ENCODE peak calls at places on chromosomes 6 and 20, in six cellular contexts. One of them, this sample, is unnamed.

GRCh38 chr6:30847421-30847970 is 36.8 kb upstream of the DDR1 start:
- DNase-seq in HTR-8/SVneo: no peak
- DNase-seq in NCI-H345: no peak
- DNase-seq in fibroblast of gingiva: no peak
- DNase-seq in activated CD8-positive, alpha-beta memory T cell treated with anti-CD3 and anti-CD28 coated beads, Interleukin-2, amount 10 ng/mL, durations not matched to agents 7 days and 5 days: no peak
- DNase-seq in MM.1S: no peak
- DNase-seq in this sample: no peak

GRCh38 chr20:41509801-41510200 is 108.4 kb downstream of the CHD6 start:
- DNase-seq in NCI-H345: no peak
- DNase-seq in activated CD8-positive, alpha-beta memory T cell treated with anti-CD3 and anti-CD28 coated beads, Interleukin-2, amount 10 ng/mL, durations not matched to agents 7 days and 5 days: no peak
- DNase-seq in HTR-8/SVneo: no peak
- DNase-seq in MM.1S: no peak
- DNase-seq in fibroblast of gingiva: peak
- DNase-seq in this sample: no peak

GRCh38 chr6:126542052-126542451 is 202.1 kb downstream of the CENPW start:
- DNase-seq in HTR-8/SVneo: no peak
- DNase-seq in NCI-H345: no peak
- DNase-seq in fibroblast of gingiva: no peak
- DNase-seq in MM.1S: no peak
- DNase-seq in activated CD8-positive, alpha-beta memory T cell treated with anti-CD3 and anti-CD28 coated beads, Interleukin-2, amount 10 ng/mL, durations not matched to agents 7 days and 5 days: no peak
- DNase-seq in this sample: no peak

GRCh38 chr6:107540465-107540857 is 50.5 kb downstream of the SOBP start:
- DNase-seq in HTR-8/SVneo: no peak
- DNase-seq in fibroblast of gingiva: no peak
- DNase-seq in NCI-H345: no peak
- DNase-seq in MM.1S: no peak
- DNase-seq in activated CD8-positive, alpha-beta memory T cell treated with anti-CD3 and anti-CD28 coated beads, Interleukin-2, amount 10 ng/mL, durations not matched to agents 7 days and 5 days: no peak
- DNase-seq in this sample: peak

GRCh38 chr6:115667478-115667996 is 393.2 kb downstream of the FRK start:
- DNase-seq in activated CD8-positive, alpha-beta memory T cell treated with anti-CD3 and anti-CD28 coated beads, Interleukin-2, amount 10 ng/mL, durations not matched to agents 7 days and 5 days: no peak
- DNase-seq in MM.1S: no peak
- DNase-seq in HTR-8/SVneo: no peak
- DNase-seq in NCI-H345: no peak
- DNase-seq in fibroblast of gingiva: no peak
- DNase-seq in this sample: peak

GRCh38 chr6:146289816-146290588 is 253.6 kb upstream of the RAB32 start:
- DNase-seq in fibroblast of gingiva: peak
- DNase-seq in NCI-H345: no peak
- DNase-seq in activated CD8-positive, alpha-beta memory T cell treated with anti-CD3 and anti-CD28 coated beads, Interleukin-2, amount 10 ng/mL, durations not matched to agents 7 days and 5 days: no peak
- DNase-seq in MM.1S: no peak
- DNase-seq in HTR-8/SVneo: peak
- DNase-seq in this sample: no peak

GRCh38 chr6:118660218-118660569 is 8.8 kb upstream of the CEP85L start:
- DNase-seq in MM.1S: peak
- DNase-seq in activated CD8-positive, alpha-beta memory T cell treated with anti-CD3 and anti-CD28 coated beads, Interleukin-2, amount 10 ng/mL, durations not matched to agents 7 days and 5 days: no peak
- DNase-seq in HTR-8/SVneo: no peak
- DNase-seq in NCI-H345: peak
- DNase-seq in fibroblast of gingiva: no peak
- DNase-seq in this sample: peak

GRCh38 chr6:90098025-90098474 is 198.6 kb downstream of the BACH2 start:
- DNase-seq in HTR-8/SVneo: peak
- DNase-seq in NCI-H345: no peak
- DNase-seq in activated CD8-positive, alpha-beta memory T cell treated with anti-CD3 and anti-CD28 coated beads, Interleukin-2, amount 10 ng/mL, durations not matched to agents 7 days and 5 days: no peak
- DNase-seq in fibroblast of gingiva: peak
- DNase-seq in MM.1S: no peak
- DNase-seq in this sample: no peak

GRCh38 chr20:17449039-17449438 is 82.1 kb downstream of the BFSP1 start:
- DNase-seq in fibroblast of gingiva: no peak
- DNase-seq in MM.1S: no peak
- DNase-seq in NCI-H345: no peak
- DNase-seq in activated CD8-positive, alpha-beta memory T cell treated with anti-CD3 and anti-CD28 coated beads, Interleukin-2, amount 10 ng/mL, durations not matched to agents 7 days and 5 days: no peak
- DNase-seq in HTR-8/SVneo: no peak
- DNase-seq in this sample: no peak

GRCh38 chr6:1422290-1422689 is 32.9 kb downstream of the FOXF2 start:
- DNase-seq in MM.1S: no peak
- DNase-seq in HTR-8/SVneo: no peak
- DNase-seq in NCI-H345: no peak
- DNase-seq in activated CD8-positive, alpha-beta memory T cell treated with anti-CD3 and anti-CD28 coated beads, Interleukin-2, amount 10 ng/mL, durations not matched to agents 7 days and 5 days: peak
- DNase-seq in fibroblast of gingiva: no peak
- DNase-seq in this sample: no peak

GRCh38 chr6:91082311-91082803 is 495.5 kb upstream of the MAP3K7 start:
- DNase-seq in NCI-H345: no peak
- DNase-seq in MM.1S: no peak
- DNase-seq in activated CD8-positive, alpha-beta memory T cell treated with anti-CD3 and anti-CD28 coated beads, Interleukin-2, amount 10 ng/mL, durations not matched to agents 7 days and 5 days: no peak
- DNase-seq in fibroblast of gingiva: no peak
- DNase-seq in HTR-8/SVneo: no peak
- DNase-seq in this sample: no peak

This sample was measured in NCI-H1092 treated with DMSO at 0.1 percent for 48 hours.